ENCODE peak calls at places on chromosomes 7 and 10, in four cellular contexts. C is endodermal cell, X is A549, P is right cardiac atrium. H is an unnamed sample. For H3K4me1, the result is how much of the 10 kb centered on the place peaks cover.

GRCh38 chr10:69968830-69969229 is 83.8 kb upstream of the MACROH2A2 start:
- DNase-seq in C (peak), P (no peak), X (peak), H (no peak)

GRCh38 chr10:97685395-97685958 is 1.6 kb downstream of the AVPI1 start:
- DNase-seq in P (no peak), X (peak), C (peak), H (no peak)

GRCh38 chr7:90210925-90211324 is 615 bp upstream of the STEAP2 start:
- DNase-seq in C (peak), X (no peak), P (peak), H (no peak)

GRCh38 chr7:70417061-70417655 is 714.8 kb upstream of the GALNT17 start:
- DNase-seq in C (peak), X (no peak), P (no peak), H (no peak)

GRCh38 chr7:130149575-130150139 is 55.5 kb downstream of the TMEM209 start:
- DNase-seq in X (no peak), P (peak), C (no peak), H (no peak)

GRCh38 chr7:3039787-3040186 is 3.9 kb downstream of the CARD11 start:
- DNase-seq in X (no peak), P (no peak), C (no peak), H (no peak)

GRCh38 chr7:13879994-13880686 is 109.3 kb downstream of the ETV1 start:
- DNase-seq in X (no peak), C (no peak), P (no peak), H (no peak)

GRCh38 chr7:127782075-127782474 is 130.1 kb downstream of the SND1 start:
- DNase-seq in P (no peak), C (no peak), X (no peak), H (no peak)

GRCh38 chr10:49207936-49208482 is 19.8 kb upstream of the TMEM273 start:
- DNase-seq in X (no peak), P (no peak), C (no peak), H (no peak)

GRCh38 chr10:46077141-46077554 is 31.1 kb upstream of the MSMB start:
- DNase-seq in X (no peak), C (no peak), P (no peak), H (no peak)

GRCh38 chr10:113555751-113556150 is 2.9 kb downstream of the HABP2 start:
- DNase-seq in C (peak), P (no peak), X (no peak), H (no peak)

GRCh38 chr7:55018361-55019328 is at the start of gene EGFR:
- DNase-seq in C (peak), P (peak), X (peak), H (peak)

GRCh38 chr7:83594076-83594475 is 54.9 kb downstream of the SEMA3E start:
- DNase-seq in X (no peak), P (no peak), C (no peak), H (no peak)

GRCh38 chr7:155412416-155413253 is 45.3 kb upstream of the EN2 start:
- DNase-seq in C (peak), X (peak), P (no peak), H (peak)

GRCh38 chr7:128347573-128348147 is 4.0 kb upstream of the RBM28 start:
- DNase-seq in X (peak), C (peak), P (peak), H (peak)

GRCh38 chr7:44466300-44467216 is 23.9 kb downstream of the NUDCD3 start:
- DNase-seq in X (no peak), C (no peak), P (no peak), H (no peak)

GRCh38 chr7:21893401-21893800 is 52.3 kb downstream of the CDCA7L start:
- DNase-seq in X (no peak), P (no peak), C (no peak), H (no peak)

GRCh38 chr7:137925091-137925490 is 76.8 kb downstream of the CREB3L2 start:
- DNase-seq in P (no peak), C (no peak), X (no peak), H (no peak)

GRCh38 chr10:119480667-119481066 is 61.9 kb downstream of the RGS10 start:
- DNase-seq in X (no peak), P (no peak), C (no peak), H (no peak)

GRCh38 chr7:52689912-52690311 is 345.5 kb upstream of the POM121L12 start:
- DNase-seq in P (no peak), X (no peak), C (no peak), H (no peak)

GRCh38 chr7:2005746-2006145 is 227.0 kb downstream of the MAD1L1 start:
- DNase-seq in C (no peak), X (no peak), P (no peak), H (peak)

GRCh38 chr7:99409192-99409572 is 413 bp downstream of the BUD31 start:
- DNase-seq in C (no peak), X (no peak), P (peak), H (no peak)

GRCh38 chr7:10924370-10924769 is 49.3 kb upstream of the PHF14 start:
- DNase-seq in C (no peak), X (no peak), P (no peak), H (no peak)

GRCh38 chr7:27150568-27151340 is 1.6 kb downstream of the HOXA3 start:
- DNase-seq in X (peak), C (peak), P (peak), H (peak)

GRCh38 chr10:86667421-86668181 is 710 bp upstream of the LDB3 start:
- DNase-seq in X (no peak), P (peak), C (no peak), H (no peak)

GRCh38 chr10:17220652-17221100 is 7.4 kb upstream of the VIM start:
- DNase-seq in X (no peak), C (no peak), P (no peak), H (no peak)

GRCh38 chr7:682810-683209 is 43.7 kb upstream of the DNAAF5 start:
- DNase-seq in P (no peak), C (no peak), X (no peak), H (no peak)

GRCh38 chr7:684416-684815 is 42.1 kb upstream of the DNAAF5 start:
- DNase-seq in C (peak), P (no peak), X (no peak), H (no peak)

GRCh38 chr7:681551-682307 is 44.8 kb upstream of the DNAAF5 start:
- DNase-seq in P (no peak), X (no peak), C (peak), H (no peak)

GRCh38 chr7:683526-684205 is 42.8 kb upstream of the DNAAF5 start:
- DNase-seq in C (no peak), P (no peak), X (no peak), H (no peak)

DNA sequence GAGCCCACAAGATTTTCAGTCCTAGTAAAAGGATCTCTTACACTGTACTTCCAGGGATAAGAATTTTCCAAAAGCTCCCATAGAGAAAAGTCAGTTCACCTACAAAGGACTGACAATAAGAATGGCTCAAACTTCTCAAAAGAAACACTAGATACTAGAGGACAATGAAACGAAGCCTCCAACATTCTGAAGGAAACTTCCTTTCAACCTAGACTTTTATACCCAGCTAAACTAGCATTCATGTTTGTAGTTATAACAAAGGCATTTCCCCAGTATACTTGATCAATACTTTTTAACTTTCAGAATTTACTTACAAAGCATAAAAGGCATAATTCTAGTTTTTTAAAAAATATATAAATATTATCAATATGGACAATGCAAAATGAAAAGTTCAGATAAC is 41.0 kb upstream of the DNAAF5 start:
- DNase-seq in C (no peak), P (no peak), X (no peak), H (no peak)
- H3K4me1 ChIP-seq in C (under half), P (under half), X (under half), H (under half)

GRCh38 chr7:74253331-74253730 is 868 bp downstream of the RFC2 start:
- DNase-seq in X (no peak), C (no peak), P (no peak), H (no peak)
- H3K27ac ChIP-seq in X (peak), C (no peak), P (no peak), H (peak)

GRCh38 chr10:95783741-95784140 is 27.8 kb downstream of the ENTPD1 start:
- DNase-seq in X (no peak), P (no peak), C (no peak), H (no peak)
- H3K4me3 ChIP-seq in X (no peak), P (no peak), C (no peak), H (no peak)

GRCh38 chr7:151693140-151693539 is 173.4 kb upstream of the RHEB start:
- DNase-seq in C (no peak), X (no peak), P (no peak), H (no peak)
- H3K4me1 ChIP-seq in C (under half), X (half or more), P (under half), H (under half)

DNA sequence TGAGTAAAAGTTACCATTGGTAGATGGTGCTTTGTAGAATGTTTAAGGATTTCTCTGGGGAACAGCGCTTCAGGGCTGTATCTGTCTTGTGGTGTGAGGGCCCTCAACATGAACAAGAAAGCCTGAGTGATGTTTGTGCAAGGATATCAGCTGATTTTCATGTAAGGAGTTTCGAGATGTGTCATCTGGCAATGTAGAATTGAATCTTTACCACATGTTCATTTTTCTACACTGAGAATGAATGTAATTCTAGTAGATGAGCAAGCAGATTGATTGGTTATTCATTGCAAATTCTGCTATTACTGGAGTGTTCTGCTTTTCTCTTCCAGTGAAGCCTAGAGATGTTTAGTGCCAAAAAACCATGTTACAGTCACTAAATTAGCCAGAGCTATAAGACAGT is 87.7 kb downstream of the ST7 start:
- DNase-seq in P (no peak), C (no peak), X (no peak), H (no peak)
- H3K27ac ChIP-seq in P (no peak), C (no peak), X (no peak), H (no peak)

GRCh38 chr10:43922335-43923280 is 273.9 kb upstream of the ZNF32 start:
- DNase-seq in C (peak), P (no peak), X (no peak), H (no peak)

GRCh38 chr10:43925793-43926192 is 277.1 kb upstream of the ZNF32 start:
- DNase-seq in X (no peak), P (no peak), C (peak), H (no peak)

GRCh38 chr10:43921478-43921877 is 272.8 kb upstream of the ZNF32 start:
- DNase-seq in X (no peak), P (no peak), C (no peak), H (no peak)

GRCh38 chr10:43923328-43923727 is 274.6 kb upstream of the ZNF32 start:
- DNase-seq in P (no peak), X (no peak), C (no peak), H (no peak)

DNA sequence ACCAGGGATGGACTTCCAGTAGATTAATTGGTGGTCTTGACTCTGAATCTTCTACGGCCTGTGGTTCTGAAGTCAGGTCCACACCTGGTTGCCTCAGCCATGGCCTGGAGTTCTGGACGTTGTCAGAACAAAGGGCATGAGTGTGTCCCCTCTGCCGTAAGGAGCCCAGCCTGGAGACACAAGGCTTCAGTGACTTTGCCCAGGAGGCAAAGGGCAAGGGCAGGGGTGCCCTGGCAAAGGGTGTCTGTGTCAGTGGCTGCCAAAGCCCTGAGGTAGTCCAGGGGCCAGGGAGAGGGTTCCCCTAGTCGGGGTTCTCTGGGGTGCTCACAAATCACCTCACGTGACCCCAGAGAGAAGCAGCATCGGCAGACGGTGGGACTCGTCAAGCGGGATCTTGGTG is 273.2 kb upstream of the ZNF32 start:
- DNase-seq in C (peak), X (no peak), P (no peak), H (no peak)
- H3K4me3 ChIP-seq in C (no peak), X (no peak), P (no peak), H (no peak)

GRCh38 chr10:132541601-132542011 is 4.0 kb downstream of the INPP5A start:
- DNase-seq in X (no peak), P (no peak), C (no peak), H (no peak)
- H3K4me1 ChIP-seq in X (under half), P (under half), C (under half), H (half or more)

GRCh38 chr7:114047889-114048288 is 129.1 kb upstream of the PPP1R3A start:
- DNase-seq in X (no peak), C (no peak), P (no peak), H (no peak)
- H3K27ac ChIP-seq in X (peak), C (no peak), P (no peak), H (no peak)